ENCODE peak calls at places on chromosomes 11 and 22, in nine cellular contexts. D, M, B, E, J, S, Q, P and Z are unnamed samples.
A peak's percentile ranks its signal among the peaks of the same experiment; 100 is the strongest.

GRCh38 chr22:39471421-39472141 is 14.8 kb downstream of the MGAT3 start:
- DNase-seq in Q (peak; percentile 34), M (peak; percentile 21), D (peak; percentile 51), E (no peak), S (no peak), J (no peak), B (no peak), P (no peak), Z (peak; percentile 78)

GRCh38 chr11:4672470-4672869 is 25.2 kb downstream of the OR51E2 start:
- DNase-seq in P (no peak), M (peak; percentile 16), B (no peak), E (no peak), D (peak; percentile 52), Q (no peak), J (no peak), S (no peak), Z (no peak)

GRCh38 chr11:13073119-13073981 is 64.2 kb downstream of the RASSF10 start:
- DNase-seq in Q (no peak), D (peak; percentile 79), E (no peak), J (no peak), P (no peak), B (no peak), S (no peak), M (peak; percentile 87), Z (no peak)

GRCh38 chr22:28917747-28918543 is 34.6 kb downstream of the ZNRF3 start:
- DNase-seq in P (no peak), D (peak; percentile 31), J (no peak), S (no peak), E (no peak), Q (peak; percentile 32), B (no peak), M (peak; percentile 66), Z (no peak)

GRCh38 chr22:23878219-23878618 is 16.0 kb upstream of the MIF start:
- DNase-seq in E (no peak), D (no peak), M (no peak), J (no peak), S (no peak), P (no peak), B (no peak), Q (no peak), Z (no peak)

GRCh38 chr11:17475666-17476316 is 854 bp downstream of the ABCC8 start:
- DNase-seq in J (no peak), S (no peak), E (no peak), D (no peak), B (no peak), P (no peak), Q (no peak), M (no peak), Z (no peak)

GRCh38 chr11:61616443-61616842 is 35.6 kb upstream of the SYT7 start:
- DNase-seq in M (peak; percentile 76), P (no peak), J (no peak), Q (no peak), D (peak; percentile 85), B (no peak), S (no peak), E (no peak), Z (no peak)

GRCh38 chr11:122737951-122738693 is 82.6 kb downstream of the UBASH3B start:
- DNase-seq in D (peak; percentile 45), S (no peak), M (no peak), B (no peak), J (no peak), P (no peak), Q (no peak), E (no peak), Z (no peak)

GRCh38 chr22:29580200-29580810 is 608 bp downstream of the NIPSNAP1 start:
- DNase-seq in E (no peak), Q (peak; percentile 33), S (peak; percentile 6), M (no peak), J (no peak), P (no peak), B (no peak), D (no peak), Z (no peak)

GRCh38 chr22:40249286-40249685 is 71.6 kb downstream of the TNRC6B start:
- DNase-seq in Q (no peak), J (no peak), E (no peak), B (no peak), M (no peak), D (no peak), P (no peak), S (no peak), Z (no peak)

GRCh38 chr11:118263694-118264567 is at the start of gene MPZL2:
- DNase-seq in Q (peak; percentile 86), B (no peak), P (no peak), D (no peak), S (no peak), M (no peak), E (no peak), J (no peak), Z (no peak)

GRCh38 chr11:130371004-130371590 is 56.4 kb upstream of the ZBTB44 start:
- DNase-seq in P (no peak), E (no peak), Q (no peak), J (no peak), M (no peak), S (no peak), D (no peak), B (no peak), Z (no peak)

GRCh38 chr11:11047851-11048610 is 190.2 kb upstream of the ZBED5 start:
- DNase-seq in M (no peak), J (no peak), B (no peak), P (no peak), D (no peak), E (no peak), Q (no peak), S (no peak), Z (no peak)

GRCh38 chr11:115168229-115168671 is 336.0 kb downstream of the CADM1 start:
- DNase-seq in B (no peak), J (no peak), P (no peak), Q (no peak), M (peak; percentile 26), S (no peak), D (no peak), E (no peak), Z (no peak)

GRCh38 chr22:23856721-23857605 is 712 bp upstream of the SLC2A11 start:
- DNase-seq in J (peak; percentile 62), S (no peak), B (no peak), D (peak; percentile 46), E (no peak), Q (peak; percentile 60), M (peak; percentile 54), P (no peak), Z (no peak)

GRCh38 chr22:48331266-48331665 is 1496.4 kb downstream of the BRD1 start:
- DNase-seq in B (no peak), S (no peak), P (no peak), J (no peak), M (no peak), D (no peak), Q (no peak), E (no peak), Z (no peak)

GRCh38 chr11:61092908-61093763 is 9.2 kb upstream of the CD5 start:
- DNase-seq in S (no peak), P (no peak), M (no peak), E (no peak), Q (no peak), J (no peak), B (no peak), D (no peak), Z (no peak)

GRCh38 chr22:36934940-36935610 is 21.6 kb downstream of the CSF2RB start:
- DNase-seq in D (no peak), M (no peak), S (no peak), P (no peak), Q (no peak), E (no peak), J (no peak), B (no peak), Z (no peak)

GRCh38 chr11:105100976-105101630 is 38.5 kb downstream of the CARD18 start:
- DNase-seq in S (peak; percentile 16), M (no peak), E (no peak), J (no peak), D (no peak), Q (no peak), P (no peak), B (no peak), Z (no peak)

GRCh38 chr22:40241200-40241763 is 63.6 kb downstream of the TNRC6B start:
- DNase-seq in S (no peak), P (no peak), M (no peak), Q (no peak), D (no peak), E (no peak), B (no peak), J (no peak), Z (no peak)

GRCh38 chr22:43349636-43350035 is 6.5 kb upstream of the SCUBE1 start:
- DNase-seq in E (no peak), M (no peak), Q (no peak), B (no peak), S (no peak), D (no peak), J (no peak), P (no peak), Z (no peak)
- H3K27me3 ChIP-seq in E (no peaks in the 10 kb centered on the region), M (peaks cover 16% of the 10 kb centered on the region), Q (peaks cover 27% of the 10 kb centered on the region), B (no peaks in the 10 kb centered on the region), S (no peaks in the 10 kb centered on the region), D (peaks cover 34% of the 10 kb centered on the region), J (no peaks in the 10 kb centered on the region), P (no peaks in the 10 kb centered on the region), Z (peaks cover 22% of the 10 kb centered on the region)

GRCh38 chr22:45505991-45506743 is 3.5 kb downstream of the FBLN1 start:
- DNase-seq in D (no peak), J (no peak), B (peak; percentile 44), P (no peak), S (no peak), M (no peak), E (no peak), Q (no peak), Z (no peak)
- H3K4me3 ChIP-seq in D (no peak overlapping the region), J (no peak overlapping the region), B (peak overlapping the region; percentile 61), P (no peak overlapping the region), S (no peak overlapping the region), M (no peak overlapping the region), E (no peak overlapping the region), Q (no peak overlapping the region), Z (no peak overlapping the region)

GRCh38 chr11:45704133-45704532 is 38.7 kb upstream of the CHST1 start:
- DNase-seq in M (no peak), E (no peak), Q (no peak), D (no peak), B (no peak), S (no peak), P (no peak), J (no peak), Z (no peak)
- H3K27me3 ChIP-seq in M (peaks cover 20% of the 10 kb centered on the region), E (no peaks in the 10 kb centered on the region), Q (peaks cover 19% of the 10 kb centered on the region), D (peaks cover 3% of the 10 kb centered on the region), B (no peaks in the 10 kb centered on the region), S (peaks cover 13% of the 10 kb centered on the region), P (peaks cover 45% of the 10 kb centered on the region), J (no peaks in the 10 kb centered on the region), Z (no peaks in the 10 kb centered on the region)

DNA sequence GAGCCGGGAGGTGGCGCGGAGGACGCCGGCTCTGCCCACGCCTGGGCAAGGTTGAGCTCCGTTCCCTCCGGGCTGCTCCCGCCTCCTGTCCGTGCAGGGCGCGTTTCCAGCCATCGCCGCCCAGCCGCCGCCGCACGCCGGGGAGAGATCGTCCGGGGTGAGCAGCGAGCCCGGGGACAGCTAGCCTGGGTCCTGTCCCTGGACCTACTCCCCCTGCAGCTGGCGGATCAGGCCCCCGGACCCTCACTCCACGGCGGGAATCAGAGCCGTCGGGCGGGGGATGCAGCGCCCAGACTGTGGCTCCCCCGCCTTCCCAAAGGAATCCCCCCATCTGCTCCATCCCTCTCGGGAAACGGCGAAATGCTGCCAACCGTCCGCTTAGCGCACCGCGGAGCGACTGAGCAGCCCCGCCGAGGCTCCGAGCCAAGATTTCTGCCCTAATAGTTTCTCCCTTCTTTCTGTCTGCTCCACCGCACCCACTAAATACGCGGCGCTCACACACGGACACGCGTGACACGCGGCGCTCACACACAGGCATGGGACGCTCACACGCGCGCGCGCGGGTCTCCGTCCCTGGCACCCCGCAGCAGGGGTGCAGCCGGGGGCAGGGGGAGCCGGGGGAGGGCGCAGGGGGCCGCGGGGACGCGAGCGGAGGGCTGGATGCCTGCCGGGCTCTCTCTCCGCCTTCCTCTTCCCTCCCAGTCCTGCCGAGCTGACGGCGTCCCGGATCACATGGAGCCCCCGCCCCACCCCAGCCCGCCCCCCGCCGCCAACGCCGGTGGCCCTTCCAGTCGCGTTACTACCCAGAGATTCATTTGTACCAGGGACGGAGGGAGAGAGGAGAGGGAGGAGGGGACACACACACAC is at the start of gene KCNJ5:
- DNase-seq in M (no peak), E (no peak), S (no peak), B (no peak), J (peak; percentile 68), D (no peak), Q (no peak), P (no peak), Z (no peak)
- H3K4me3 ChIP-seq in M (peak within 1 kb of the TSS; percentile 58), E (peak within 1 kb of the TSS; percentile 44), S (no peak within 1 kb of the TSS), B (peak within 1 kb of the TSS; percentile 48), J (peak within 1 kb of the TSS; percentile 38), D (peak within 1 kb of the TSS; percentile 35), Q (peak within 1 kb of the TSS; percentile 13), P (peak within 1 kb of the TSS; percentile 57), Z (peak within 1 kb of the TSS; percentile 37)